ENCODE peak calls at places on chromosomes 11 and 22, in nine cellular contexts. G, M, A, B, J, L, X, T and O are unnamed samples. For H3K9me3, the result is how much of the 10 kb centered on the place peaks cover.

GRCh38 chr11:86181379-86181778 is 63.2 kb upstream of the EED start:
- DNase-seq in G (no peak), M (no peak), A (no peak), B (no peak), J (no peak), L (no peak), X (no peak), T (no peak), O (no peak)

GRCh38 chr22:46247443-46247975 is 2.6 kb downstream of the CDPF1 start:
- DNase-seq in G (peak), M (no peak), A (no peak), B (no peak), J (no peak), L (no peak), X (no peak), T (no peak), O (no peak)

GRCh38 chr22:24841261-24841660 is 35.2 kb downstream of the SGSM1 start:
- DNase-seq in G (no peak), M (no peak), A (peak), B (no peak), J (no peak), L (no peak), X (peak), T (no peak), O (peak)

GRCh38 chr11:36628765-36629199 is 30.7 kb upstream of the RAG2 start:
- DNase-seq in G (no peak), M (no peak), A (no peak), B (no peak), J (no peak), L (no peak), X (no peak), T (no peak), O (no peak)

GRCh38 chr22:38657248-38657909 is 941 bp downstream of the CBY1 start:
- DNase-seq in G (no peak), M (peak), A (no peak), B (no peak), J (peak), L (no peak), X (peak), T (peak), O (no peak)

GRCh38 chr11:97557399-97557798 is 1167.6 kb downstream of the JRKL start:
- DNase-seq in G (no peak), M (no peak), A (no peak), B (no peak), J (no peak), L (no peak), X (no peak), T (no peak), O (no peak)

GRCh38 chr11:130636672-130637463 is 188.4 kb downstream of the ADAMTS15 start:
- DNase-seq in G (no peak), M (peak), A (no peak), B (no peak), J (no peak), L (no peak), X (no peak), T (peak), O (no peak)

GRCh38 chr11:102306048-102306575 is 11.2 kb upstream of the BIRC3 start:
- DNase-seq in G (no peak), M (peak), A (peak), B (no peak), J (no peak), L (no peak), X (peak), T (no peak), O (no peak)

GRCh38 chr11:45086526-45086925 is 59.9 kb upstream of the PRDM11 start:
- DNase-seq in G (no peak), M (no peak), A (no peak), B (no peak), J (no peak), L (no peak), X (no peak), T (no peak), O (no peak)

GRCh38 chr11:96021901-96022650 is 98.2 kb upstream of the MTMR2 start:
- DNase-seq in G (no peak), M (no peak), A (no peak), B (no peak), J (no peak), L (no peak), X (no peak), T (no peak), O (no peak)

DNA sequence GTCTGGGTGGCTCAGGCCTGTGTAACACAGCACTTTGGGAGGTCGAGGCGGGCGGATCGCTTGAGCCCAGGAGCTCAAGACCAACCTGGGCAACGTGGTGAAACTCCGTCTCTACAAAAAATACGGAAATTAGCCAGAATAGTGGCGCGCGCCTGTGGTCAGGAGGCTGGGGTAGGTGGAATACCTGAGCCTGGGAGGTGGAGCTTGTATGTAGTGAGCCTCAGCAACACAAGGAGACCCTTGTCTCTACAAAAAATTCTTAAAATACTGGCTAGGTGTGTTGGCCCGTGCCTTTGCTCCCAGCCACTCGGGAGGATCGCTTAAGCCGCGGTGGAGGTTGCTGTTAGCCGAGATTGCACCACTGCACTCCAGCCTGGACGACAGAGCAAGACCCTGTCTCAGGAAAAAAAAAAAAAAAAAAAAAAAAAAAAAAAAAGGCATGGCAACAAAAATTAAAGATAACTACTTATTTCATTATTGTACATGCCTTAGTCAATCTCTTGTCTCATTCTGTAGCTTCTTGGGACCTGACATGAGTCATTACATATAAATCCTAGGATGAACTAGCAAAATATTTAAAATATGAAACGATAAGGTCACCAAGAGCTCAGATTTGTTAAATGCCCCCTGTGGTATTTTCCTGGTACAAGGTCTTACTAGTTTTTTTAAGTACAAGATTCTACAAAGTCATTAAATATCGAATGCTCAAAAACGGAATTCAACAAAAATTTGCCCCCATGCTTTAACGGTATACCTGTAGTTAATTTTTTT is 1.1 kb downstream of the TAF1D start:
- DNase-seq in G (no peak), M (no peak), A (no peak), B (no peak), J (no peak), L (no peak), X (peak), T (peak), O (no peak)
- TF ChIP-seq EP300 in G (no peak), M (no peak), A (no peak), B (no peak), J (no peak), L (no peak), X (no peak), T (no peak), O (no peak)

DNA sequence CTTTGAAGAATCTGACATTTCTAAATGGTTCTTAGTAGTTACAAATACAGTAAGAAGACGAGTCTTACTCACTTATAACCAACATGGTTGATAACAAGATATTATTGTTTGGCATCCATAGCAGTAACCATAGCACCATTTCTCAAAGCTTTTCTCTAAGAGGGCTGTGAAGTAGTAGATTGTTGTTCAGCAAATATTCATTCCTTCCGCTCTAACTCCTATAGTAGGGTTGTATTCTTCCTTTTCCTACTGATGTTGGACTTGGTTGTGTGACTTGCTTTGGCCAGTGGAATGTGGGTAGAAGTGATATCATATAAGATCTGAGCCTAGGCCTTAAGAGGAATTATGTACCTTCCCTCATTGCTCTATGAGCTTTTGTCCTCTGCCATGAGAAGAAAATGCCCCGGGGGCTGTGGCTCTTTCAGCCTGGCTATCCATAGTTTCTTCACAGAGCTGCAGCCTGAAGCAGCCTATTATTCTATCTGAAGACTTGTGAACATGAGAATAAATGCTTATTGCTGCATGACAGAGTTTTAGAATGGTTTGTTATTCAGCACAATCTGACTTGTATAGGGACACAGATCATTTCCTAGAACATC is 28.9 kb upstream of the ZBED5 start:
- DNase-seq in G (no peak), M (no peak), A (no peak), B (no peak), J (no peak), L (no peak), X (no peak), T (no peak), O (no peak)
- H3K4me3 ChIP-seq in G (no peak), M (no peak), A (no peak), B (no peak), J (no peak), L (no peak), X (no peak), T (no peak), O (no peak)

DNA sequence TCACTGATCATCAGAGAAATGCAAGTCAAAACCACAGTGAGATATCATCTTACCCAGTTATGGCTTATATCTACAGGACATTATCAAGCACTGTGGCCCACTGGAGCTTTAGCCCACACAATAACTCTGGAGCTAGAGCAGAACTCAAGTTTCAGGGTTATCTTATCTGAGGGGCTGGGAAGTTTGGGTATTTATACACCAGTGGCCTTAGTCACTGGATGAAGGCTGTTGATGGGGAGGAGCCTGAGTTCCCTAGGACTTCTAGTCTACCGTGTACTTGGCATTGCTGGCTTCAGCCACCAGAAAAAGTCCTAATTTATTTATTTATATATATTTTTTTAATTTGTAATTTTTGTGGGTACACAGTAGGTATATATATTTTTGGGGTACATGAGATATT is 19.3 kb downstream of the HSD17B12 start:
- DNase-seq in G (no peak), M (no peak), A (no peak), B (no peak), J (no peak), L (no peak), X (no peak), T (no peak), O (no peak)
- H3K9me3 ChIP-seq in G (under half), M (under half), A (under half), B (under half), J (under half), L (under half), X (under half), T (under half), O (under half)

DNA sequence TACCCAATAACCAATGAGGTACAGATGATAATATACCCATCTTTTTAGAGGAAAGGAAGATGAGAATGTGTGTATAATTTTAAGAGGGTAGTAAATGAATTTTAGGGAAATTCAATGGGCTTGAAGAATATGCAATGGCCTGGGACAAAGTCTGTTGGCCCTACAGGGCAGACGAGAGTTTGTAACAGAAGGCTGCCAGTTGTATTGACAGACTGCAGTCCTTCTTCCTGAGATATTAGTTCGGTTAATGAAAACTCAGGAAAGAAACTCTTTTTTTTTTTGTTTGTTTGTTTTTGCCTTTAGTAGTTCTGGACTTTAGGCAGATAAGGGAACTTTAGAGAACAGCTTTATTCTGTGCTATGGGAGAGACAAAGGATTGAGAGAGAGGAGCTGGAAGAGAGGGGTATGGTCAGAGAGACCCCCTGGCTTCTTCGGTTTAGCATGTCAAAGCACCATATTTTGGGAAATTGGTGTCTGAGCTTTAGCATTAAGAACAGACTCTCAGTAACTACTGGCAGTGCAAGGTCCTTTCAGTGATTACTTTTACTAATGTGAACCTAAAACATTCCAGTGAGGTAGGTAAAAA is 810 bp upstream of the NAALAD2 start:
- DNase-seq in G (no peak), M (no peak), A (no peak), B (no peak), J (no peak), L (no peak), X (no peak), T (peak), O (no peak)
- TF ChIP-seq EP300 in G (no peak), M (no peak), A (no peak), B (no peak), J (no peak), L (no peak), X (no peak), T (no peak), O (no peak)

GRCh38 chr11:57773026-57773598 is 11.5 kb downstream of the CTNND1 start:
- DNase-seq in G (no peak), M (no peak), A (no peak), B (no peak), J (no peak), L (no peak), X (no peak), T (no peak), O (no peak)

GRCh38 chr11:57776101-57776511 is 14.5 kb downstream of the CTNND1 start:
- DNase-seq in G (no peak), M (no peak), A (no peak), B (no peak), J (no peak), L (no peak), X (no peak), T (no peak), O (no peak)

GRCh38 chr11:57777969-57778317 is 16.3 kb downstream of the CTNND1 start:
- DNase-seq in G (no peak), M (peak), A (peak), B (no peak), J (no peak), L (no peak), X (peak), T (peak), O (no peak)

GRCh38 chr11:57776577-57776976 is 15.0 kb downstream of the CTNND1 start:
- DNase-seq in G (no peak), M (no peak), A (no peak), B (no peak), J (no peak), L (no peak), X (no peak), T (no peak), O (no peak)

GRCh38 chr11:57775474-57775873 is 13.9 kb downstream of the CTNND1 start:
- DNase-seq in G (no peak), M (no peak), A (no peak), B (no peak), J (no peak), L (no peak), X (no peak), T (no peak), O (no peak)
- H3K4me3 ChIP-seq in G (no peak), M (no peak), A (no peak), B (no peak), J (peak), L (no peak), X (no peak), T (no peak), O (no peak)

GRCh38 chr11:111990381-111990780 is 34.8 kb upstream of the DLAT start:
- DNase-seq in G (no peak), M (no peak), A (no peak), B (no peak), J (no peak), L (no peak), X (no peak), T (no peak), O (no peak)

GRCh38 chr11:111983187-111983986 is 41.8 kb upstream of the DLAT start:
- DNase-seq in G (no peak), M (no peak), A (peak), B (no peak), J (peak), L (peak), X (peak), T (peak), O (no peak)

GRCh38 chr11:111982532-111983186 is 42.5 kb upstream of the DLAT start:
- DNase-seq in G (no peak), M (no peak), A (no peak), B (no peak), J (no peak), L (no peak), X (no peak), T (no peak), O (no peak)

GRCh38 chr11:111982019-111982464 is 43.2 kb upstream of the DLAT start:
- DNase-seq in G (no peak), M (peak), A (peak), B (peak), J (peak), L (no peak), X (peak), T (peak), O (no peak)

GRCh38 chr11:111986589-111986988 is 38.6 kb upstream of the DLAT start:
- DNase-seq in G (no peak), M (no peak), A (no peak), B (no peak), J (no peak), L (no peak), X (no peak), T (no peak), O (no peak)
- H3K9me3 ChIP-seq in G (under half), M (under half), A (under half), B (under half), J (under half), L (under half), X (under half), T (under half), O (under half)

GRCh38 chr11:70680781-70681281 is 282.5 kb downstream of the CTTN start:
- DNase-seq in G (no peak), M (no peak), A (no peak), B (no peak), J (no peak), L (no peak), X (no peak), T (no peak), O (no peak)
- TF ChIP-seq EP300 in G (no peak), M (no peak), A (no peak), B (no peak), J (no peak), L (no peak), X (no peak), T (no peak), O (no peak)

DNA sequence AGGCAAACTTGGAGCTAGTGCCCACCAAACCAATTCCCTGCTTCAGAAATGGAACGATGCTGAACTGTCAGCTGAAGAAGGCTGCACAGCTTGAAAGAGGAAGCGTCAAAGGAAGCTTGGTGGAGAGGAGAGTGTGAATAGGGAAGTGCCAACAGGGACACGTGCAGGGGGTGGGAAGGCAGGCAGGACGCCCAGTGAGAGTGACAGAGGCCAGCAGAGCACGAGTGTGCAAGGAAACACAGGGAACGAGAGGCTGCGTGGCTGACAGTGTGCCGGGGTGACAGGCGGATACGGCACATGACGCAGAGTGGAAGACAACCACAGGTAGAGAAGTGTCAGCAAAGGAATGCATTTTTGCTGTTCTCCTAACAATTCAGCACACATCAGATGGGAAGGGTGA is 196.4 kb downstream of the LARGE1 start:
- DNase-seq in G (no peak), M (no peak), A (no peak), B (no peak), J (no peak), L (peak), X (no peak), T (no peak), O (no peak)
- H3K4me3 ChIP-seq in G (no peak), M (no peak), A (no peak), B (no peak), J (no peak), L (no peak), X (no peak), T (no peak), O (no peak)

GRCh38 chr22:48318173-48318572 is 1509.5 kb downstream of the BRD1 start:
- DNase-seq in G (no peak), M (no peak), A (no peak), B (no peak), J (no peak), L (no peak), X (no peak), T (no peak), O (no peak)

GRCh38 chr22:48318575-48319320 is 1508.9 kb downstream of the BRD1 start:
- DNase-seq in G (peak), M (no peak), A (no peak), B (no peak), J (no peak), L (no peak), X (peak), T (no peak), O (peak)

GRCh38 chr22:48315415-48316244 is 1512.0 kb downstream of the BRD1 start:
- DNase-seq in G (peak), M (no peak), A (peak), B (no peak), J (no peak), L (no peak), X (no peak), T (no peak), O (peak)

GRCh38 chr22:48316876-48317250 is 1510.8 kb downstream of the BRD1 start:
- DNase-seq in G (peak), M (no peak), A (peak), B (no peak), J (peak), L (no peak), X (no peak), T (no peak), O (peak)

DNA sequence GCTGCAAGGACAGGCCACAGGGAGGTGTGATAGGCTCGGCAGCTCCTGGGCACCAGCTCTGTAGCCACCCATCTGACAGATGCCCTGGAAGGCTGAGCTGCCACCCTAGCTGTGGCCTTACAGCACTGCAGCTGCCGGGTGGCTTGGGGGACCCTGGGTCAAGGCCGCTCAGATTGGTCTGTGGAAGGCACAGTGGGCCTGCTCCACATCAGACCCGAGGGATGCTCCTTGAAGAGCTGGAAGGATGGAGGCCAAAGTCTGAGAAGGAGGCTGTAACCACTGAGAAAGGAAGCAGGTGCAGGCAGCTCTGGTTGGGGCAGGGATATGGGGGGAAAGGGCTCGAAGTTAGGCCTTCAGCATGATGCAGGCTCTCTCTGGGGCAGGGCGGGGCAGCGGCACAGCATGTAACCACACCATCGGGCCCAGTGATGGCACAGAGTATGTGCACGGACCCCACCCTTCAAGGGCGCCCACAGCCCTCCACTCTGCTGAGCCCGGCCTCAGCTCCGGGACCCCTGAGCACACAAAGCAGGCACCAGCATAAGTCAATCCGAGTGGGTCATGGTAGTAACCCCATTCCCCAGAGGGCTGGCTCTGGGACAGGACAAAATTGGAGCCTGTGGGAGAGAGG is 1511.3 kb downstream of the BRD1 start:
- DNase-seq in G (peak), M (no peak), A (peak), B (no peak), J (no peak), L (no peak), X (no peak), T (no peak), O (peak)
- H3K9me3 ChIP-seq in G (under half), M (under half), A (under half), B (under half), J (under half), L (under half), X (under half), T (under half), O (under half)

GRCh38 chr22:26890870-26891269 is 233.5 kb downstream of the MIAT start:
- DNase-seq in G (no peak), M (no peak), A (no peak), B (no peak), J (peak), L (no peak), X (no peak), T (no peak), O (no peak)
- TF ChIP-seq EP300 in G (no peak), M (no peak), A (no peak), B (no peak), J (no peak), L (no peak), X (no peak), T (no peak), O (no peak)